ENCODE peak calls at places on chromosomes 1 and 21, in four cellular contexts. B is small intestine; T is stimulated activated CD8-positive, alpha-beta memory T cell treated with anti-CD3 and anti-CD28 coated beads, Interleukin-7, amount 100 ng/mL, for 1 hour; J is activated naive CD4-positive, alpha-beta T cell treated with anti-CD3 and anti-CD28 coated beads, Interleukin-2, amount 50 U/mL, for 16 hours. H is an unnamed sample.

GRCh38 chr1:239811211-239811902 is 280.3 kb upstream of the FMN2 start:
- DNase-seq in B (no peak), T (no peak), J (no peak), H (no peak)

GRCh38 chr1:66262233-66262632 is 271.7 kb upstream of the SGIP1 start:
- DNase-seq in B (no peak), J (no peak), T (no peak), H (no peak)

GRCh38 chr21:29365636-29366305 is 67.0 kb downstream of the BACH1 start:
- DNase-seq in T (no peak), B (no peak), J (no peak), H (no peak)

GRCh38 chr1:29629814-29630516 is 393.6 kb downstream of the PTPRU start:
- DNase-seq in J (no peak), B (no peak), T (no peak), H (no peak)

GRCh38 chr1:79304131-79304530 is 297.6 kb upstream of the ADGRL4 start:
- DNase-seq in B (no peak), T (no peak), J (no peak), H (no peak)

GRCh38 chr1:155184351-155184811 is 10.7 kb downstream of the TRIM46 start:
- DNase-seq in T (no peak), B (no peak), J (no peak), H (no peak)

GRCh38 chr1:228335406-228336307 is 71.0 kb downstream of the TRIM11 start:
- DNase-seq in T (no peak), J (no peak), B (no peak), H (no peak)

GRCh38 chr1:53111073-53111556 is 31.3 kb downstream of the SLC1A7 start:
- DNase-seq in J (no peak), T (no peak), B (peak), H (no peak)

GRCh38 chr1:46113948-46114347 is 18.5 kb downstream of the PIK3R3 start:
- DNase-seq in J (no peak), T (no peak), B (no peak), H (no peak)

GRCh38 chr1:244200596-244200995 is 149.5 kb downstream of the ZBTB18 start:
- DNase-seq in B (no peak), J (no peak), T (no peak), H (no peak)

GRCh38 chr1:181089017-181089776 is 697 bp downstream of the IER5 start:
- DNase-seq in J (peak), T (no peak), B (no peak), H (no peak)

H was measured in SW 1271.